ENCODE peak calls at places on chromosomes 6 and 20, in ten cellular contexts. Q is right atrium auricular region, Y is neural crest cell, O is D721Med, K is MCF 10A, W is transverse colon, L is GM20000, V is CD14-positive monocyte, B is heart left ventricle, E is BJ. U is an unnamed sample.
A peak's percentile ranks its signal among the peaks of the same experiment; 100 is the strongest.

GRCh38 chr6:36493859-36494258 is 51.1 kb downstream of the KCTD20 start:
- DNase-seq in Q (no peak), Y (no peak), O (no peak), K (peak; percentile 53), W (no peak), L (no peak), V (peak; percentile 63), B (no peak), E (no peak), U (no peak)

GRCh38 chr20:571754-572331 is 28.3 kb upstream of the CSNK2A1 start:
- DNase-seq in Q (no peak), Y (no peak), O (no peak), K (no peak), W (peak; percentile 67), L (no peak), V (no peak), B (peak; percentile 88), E (no peak), U (no peak)

GRCh38 chr6:36834576-36835293 is 4.5 kb downstream of the CPNE5 start:
- DNase-seq in Q (no peak), Y (no peak), O (no peak), K (no peak), W (no peak), L (no peak), V (no peak), B (no peak), E (no peak), U (no peak)

GRCh38 chr6:56293756-56294155 is 46.4 kb upstream of the COL21A1 start:
- DNase-seq in Q (no peak), Y (no peak), O (no peak), K (no peak), W (no peak), L (no peak), V (no peak), B (no peak), E (no peak), U (no peak)

GRCh38 chr6:91562955-91563354 is 976.1 kb upstream of the MAP3K7 start:
- DNase-seq in Q (no peak), Y (no peak), O (no peak), K (no peak), W (no peak), L (no peak), V (no peak), B (no peak), E (peak; percentile 21), U (no peak)

GRCh38 chr20:31595654-31596411 is 9.3 kb upstream of the ID1 start:
- DNase-seq in Q (peak; percentile 97), Y (peak; percentile 68), O (no peak), K (peak; percentile 92), W (peak; percentile 86), L (no peak), V (no peak), B (peak; percentile 88), E (peak; percentile 95), U (peak; percentile 94)

GRCh38 chr6:10237284-10238043 is 177.4 kb downstream of the TFAP2A start:
- DNase-seq in Q (no peak), Y (no peak), O (no peak), K (peak; percentile 95), W (peak; percentile 10), L (no peak), V (no peak), B (no peak), E (peak; percentile 44), U (no peak)

GRCh38 chr6:159114569-159114968 is 54.6 kb upstream of the FNDC1 start:
- DNase-seq in Q (no peak), Y (no peak), O (no peak), K (no peak), W (no peak), L (no peak), V (no peak), B (no peak), E (no peak), U (no peak)

GRCh38 chr6:98808522-98809210 is 25.7 kb upstream of the POU3F2 start:
- DNase-seq in Q (no peak), Y (no peak), O (no peak), K (no peak), W (no peak), L (no peak), V (no peak), B (no peak), E (no peak), U (no peak)

GRCh38 chr20:46084805-46085792 is 4.7 kb downstream of the NCOA5 start:
- DNase-seq in Q (no peak), Y (no peak), O (no peak), K (peak; percentile 61), W (peak; percentile 37), L (no peak), V (no peak), B (no peak), E (no peak), U (no peak)

GRCh38 chr6:116429111-116429510 is 32.1 kb upstream of the CALHM6 start:
- DNase-seq in Q (no peak), Y (no peak), O (no peak), K (no peak), W (no peak), L (no peak), V (no peak), B (no peak), E (no peak), U (no peak)

GRCh38 chr6:41451515-41452163 is 94.5 kb upstream of the FOXP4 start:
- DNase-seq in Q (no peak), Y (no peak), O (no peak), K (no peak), W (no peak), L (no peak), V (no peak), B (peak; percentile 59), E (peak; percentile 33), U (no peak)

GRCh38 chr6:41452763-41453162 is 93.4 kb upstream of the FOXP4 start:
- DNase-seq in Q (no peak), Y (no peak), O (no peak), K (no peak), W (no peak), L (no peak), V (no peak), B (no peak), E (no peak), U (no peak)

GRCh38 chr6:41450581-41450980 is 95.6 kb upstream of the FOXP4 start:
- DNase-seq in Q (no peak), Y (no peak), O (no peak), K (no peak), W (no peak), L (no peak), V (no peak), B (no peak), E (no peak), U (no peak)

GRCh38 chr6:41449399-41450245 is 96.6 kb upstream of the FOXP4 start:
- DNase-seq in Q (no peak), Y (no peak), O (no peak), K (peak; percentile 22), W (peak; percentile 85), L (no peak), V (no peak), B (no peak), E (no peak), U (no peak)

DNA sequence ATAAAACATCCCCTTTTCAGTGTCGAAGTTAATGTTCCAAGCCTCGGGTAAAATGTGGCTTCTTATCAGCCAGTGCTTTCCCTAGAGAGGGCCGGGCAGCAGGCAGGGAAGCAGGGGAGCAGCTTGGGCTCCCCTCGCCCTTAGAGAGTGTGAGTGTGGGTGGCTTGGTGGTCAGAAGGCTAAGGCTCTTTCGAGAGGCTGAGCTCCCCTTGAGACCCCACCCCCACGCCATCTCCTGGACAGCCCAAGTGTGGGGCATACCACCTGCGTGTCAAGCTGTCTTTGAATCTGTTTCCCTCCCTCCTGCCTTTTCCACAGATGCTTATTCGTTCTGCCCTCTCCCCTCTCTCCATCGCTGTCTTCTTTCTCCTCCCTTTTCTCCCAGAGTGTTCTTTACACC is 95.1 kb upstream of the FOXP4 start:
- DNase-seq in Q (no peak), Y (no peak), O (no peak), K (no peak), W (no peak), L (no peak), V (no peak), B (no peak), E (no peak), U (no peak)
- TF ChIP-seq CTCF in Q (peak; percentile 26), Y (peak; percentile 41), O (no peak), K (no peak), W (no peak), L (no peak), V (no peak), B (no peak), E (no peak), U (no peak)

GRCh38 chr6:43912598-43913387 is 142.8 kb downstream of the VEGFA start:
- DNase-seq in Q (no peak), Y (no peak), O (no peak), K (no peak), W (no peak), L (no peak), V (no peak), B (no peak), E (no peak), U (no peak)
- TF ChIP-seq CTCF in Q (no peak), Y (no peak), O (no peak), K (no peak), W (no peak), L (no peak), V (no peak), B (no peak), E (no peak), U (no peak)

GRCh38 chr20:63741676-63742380 is 2.3 kb downstream of the SLC2A4RG start:
- DNase-seq in Q (no peak), Y (no peak), O (no peak), K (no peak), W (no peak), L (peak; percentile 38), V (no peak), B (no peak), E (no peak), U (no peak)

GRCh38 chr20:63739129-63740069 is at the start of gene SLC2A4RG:
- DNase-seq in Q (no peak), Y (peak; percentile 59), O (peak; percentile 99), K (peak; percentile 76), W (peak; percentile 87), L (peak; percentile 99), V (no peak), B (peak; percentile 87), E (no peak), U (no peak)

GRCh38 chr20:63740070-63740500 is 509 bp downstream of the SLC2A4RG start:
- DNase-seq in Q (no peak), Y (no peak), O (no peak), K (no peak), W (peak; percentile 52), L (peak; percentile 85), V (no peak), B (peak; percentile 57), E (no peak), U (no peak)

GRCh38 chr20:63741354-63741675 is 1.7 kb downstream of the SLC2A4RG start:
- DNase-seq in Q (no peak), Y (no peak), O (no peak), K (no peak), W (no peak), L (no peak), V (no peak), B (no peak), E (no peak), U (no peak)

GRCh38 chr20:63740501-63741353 is 1.2 kb downstream of the SLC2A4RG start:
- DNase-seq in Q (peak; percentile 95), Y (peak; percentile 45), O (peak; percentile 83), K (peak; percentile 94), W (peak; percentile 93), L (peak; percentile 86), V (peak; percentile 73), B (peak; percentile 93), E (peak; percentile 52), U (peak; percentile 96)
- TF ChIP-seq CTCF in Q (peak; percentile 66), Y (peak; percentile 18), O (no peak), K (no peak), W (no peak), L (no peak), V (no peak), B (peak; percentile 30), E (peak; percentile 38), U (no peak)

GRCh38 chr6:155495011-155495768 is 39.6 kb upstream of the NOX3 start:
- DNase-seq in Q (peak; percentile 78), Y (no peak), O (no peak), K (peak; percentile 62), W (peak; percentile 21), L (no peak), V (no peak), B (peak; percentile 22), E (peak; percentile 55), U (no peak)
- TF ChIP-seq CTCF in Q (peak; percentile 50), Y (no peak), O (peak; percentile 31), K (no peak), W (no peak), L (no peak), V (no peak), B (no peak), E (peak; percentile 74), U (no peak)

U was measured in vagina.